ENCODE peak calls at places on chromosomes 3 and 15, in nine cellular contexts. B is cardiac fibroblast; S is A549; C is psoas muscle; D is nephron progenitor cell; T is AG04450; X is foreskin fibroblast; R is cardiac muscle cell; W is CD4-positive, alpha-beta T cell. Q is an unnamed sample.

GRCh38 chr3:155296413-155296812 is 2.9 kb upstream of the STRIT1 start:
- DNase-seq in X (no peak), S (no peak), D (no peak), W (no peak), B (no peak), R (no peak), C (no peak), T (no peak), Q (no peak)

GRCh38 chr15:29942548-29942947 is 120.3 kb upstream of the TJP1 start:
- DNase-seq in B (no peak), R (no peak), T (no peak), S (no peak), X (no peak), W (no peak), C (no peak), D (no peak), Q (no peak)

GRCh38 chr3:42823351-42823750 is 14.1 kb downstream of the ACKR2 start:
- DNase-seq in C (no peak), R (no peak), S (peak; percentile 29), X (no peak), B (no peak), D (no peak), T (no peak), W (no peak), Q (peak; percentile 97)

GRCh38 chr3:5011555-5012256 is 32.5 kb downstream of the BHLHE40 start:
- DNase-seq in R (no peak), B (no peak), C (no peak), D (no peak), S (no peak), X (no peak), W (no peak), T (no peak), Q (no peak)

GRCh38 chr15:61522375-61522774 is 293.3 kb upstream of the RORA start:
- DNase-seq in S (no peak), D (no peak), C (no peak), T (no peak), X (no peak), B (no peak), R (no peak), W (no peak), Q (no peak)

GRCh38 chr3:114839476-114839875 is 307.6 kb downstream of the ZBTB20 start:
- DNase-seq in D (no peak), R (peak; percentile 4), B (no peak), W (no peak), T (no peak), C (no peak), X (no peak), S (peak; percentile 11), Q (no peak)

GRCh38 chr15:41564286-41564959 is 5.4 kb downstream of the TYRO3 start:
- DNase-seq in C (no peak), R (peak; percentile 72), W (no peak), B (no peak), T (no peak), D (peak; percentile 63), S (no peak), X (no peak), Q (no peak)

GRCh38 chr3:174168538-174169254 is 690.4 kb upstream of the NAALADL2 start:
- DNase-seq in S (no peak), C (no peak), R (no peak), B (no peak), D (no peak), X (no peak), T (no peak), W (no peak), Q (peak; percentile 27)

GRCh38 chr15:65423150-65423976 is 616 bp upstream of the IGDCC4 start:
- DNase-seq in T (no peak), X (no peak), B (no peak), R (no peak), S (no peak), D (no peak), C (no peak), W (no peak), Q (no peak)

GRCh38 chr3:103169289-103169688 is 734.5 kb downstream of the ZPLD1 start:
- DNase-seq in R (no peak), X (no peak), D (no peak), C (no peak), S (no peak), B (no peak), W (no peak), T (no peak), Q (peak; percentile 31)

GRCh38 chr15:69973102-69973714 is 124.5 kb downstream of the TLE3 start:
- DNase-seq in T (no peak), W (no peak), C (no peak), R (peak; percentile 61), X (peak; percentile 10), B (peak; percentile 65), D (peak; percentile 29), S (peak; percentile 50), Q (peak; percentile 57)

GRCh38 chr3:16350041-16350952 is 85.3 kb downstream of the OXNAD1 start:
- DNase-seq in C (no peak), D (no peak), X (peak; percentile 75), T (peak; percentile 58), R (peak; percentile 74), S (peak; percentile 9), W (no peak), B (peak; percentile 86), Q (peak; percentile 65)

GRCh38 chr3:178536271-178537079 is at the start of gene KCNMB2:
- DNase-seq in S (no peak), C (no peak), T (no peak), W (no peak), X (no peak), R (peak; percentile 42), D (peak; percentile 6), B (no peak), Q (no peak)

GRCh38 chr3:195187609-195188529 is 83.1 kb downstream of the XXYLT1 start:
- DNase-seq in D (no peak), C (no peak), R (no peak), B (peak; percentile 69), T (no peak), S (peak; percentile 18), X (peak; percentile 53), W (no peak), Q (peak; percentile 89)

GRCh38 chr3:62625278-62625677 is 249.9 kb downstream of the CADPS start:
- DNase-seq in T (no peak), S (no peak), D (no peak), B (no peak), X (no peak), R (no peak), W (no peak), C (no peak), Q (no peak)

GRCh38 chr15:34217587-34218225 is 7.1 kb upstream of the EMC4 start:
- DNase-seq in W (no peak), R (no peak), S (no peak), D (no peak), T (no peak), C (no peak), X (peak; percentile 48), B (peak; percentile 51), Q (peak; percentile 87)

GRCh38 chr3:191198480-191198879 is 561 bp upstream of the OSTN start:
- DNase-seq in C (no peak), W (no peak), S (no peak), B (no peak), X (no peak), R (no peak), D (no peak), T (no peak), Q (no peak)

GRCh38 chr3:170038434-170039110 is 777 bp downstream of the GPR160 start:
- DNase-seq in R (no peak), S (peak; percentile 8), B (no peak), W (peak; percentile 20), T (no peak), D (peak; percentile 42), C (no peak), X (no peak), Q (no peak)

GRCh38 chr3:53887446-53887845 is 4.2 kb downstream of the SELENOK start:
- DNase-seq in W (no peak), S (no peak), D (no peak), C (no peak), R (no peak), T (no peak), B (no peak), X (no peak), Q (no peak)
- TF ChIP-seq CTCF in W (no peak), S (no peak), D (no peak), C (no peak), R (no peak), T (no peak), B (no peak), X (no peak), Q (no peak)

GRCh38 chr3:32337501-32337900 is 54.2 kb upstream of the CMTM7 start:
- DNase-seq in C (no peak), X (no peak), S (no peak), D (no peak), T (no peak), R (no peak), B (no peak), W (no peak), Q (no peak)
- TF ChIP-seq CTCF in C (no peak), X (no peak), S (no peak), D (no peak), T (no peak), R (no peak), B (no peak), W (no peak), Q (no peak)

GRCh38 chr15:80996247-80996646 is 4.5 kb upstream of the TLNRD1 start:
- DNase-seq in X (no peak), S (peak; percentile 58), W (no peak), D (no peak), C (no peak), T (no peak), B (peak; percentile 47), R (peak; percentile 25), Q (peak; percentile 18)
- TF ChIP-seq CTCF in X (peak; percentile 34), S (peak; percentile 28), W (peak; percentile 39), D (peak; percentile 33), C (peak; percentile 42), T (peak; percentile 36), B (peak; percentile 63), R (peak; percentile 41), Q (peak; percentile 65)

GRCh38 chr15:59355730-59356129 is 16.9 kb downstream of the MYO1E start:
- DNase-seq in W (no peak), B (no peak), C (no peak), D (no peak), X (no peak), S (no peak), T (no peak), R (no peak), Q (no peak)

GRCh38 chr15:59364238-59364637 is 8.4 kb downstream of the MYO1E start:
- DNase-seq in T (no peak), S (no peak), D (no peak), W (no peak), R (no peak), X (no peak), C (no peak), B (peak; percentile 67), Q (peak; percentile 67)

GRCh38 chr15:59362339-59362738 is 10.3 kb downstream of the MYO1E start:
- DNase-seq in W (no peak), X (no peak), T (no peak), D (no peak), R (no peak), S (no peak), B (no peak), C (no peak), Q (no peak)

GRCh38 chr15:59360896-59361295 is 11.8 kb downstream of the MYO1E start:
- DNase-seq in S (no peak), C (no peak), R (no peak), B (no peak), D (no peak), T (no peak), W (no peak), X (no peak), Q (no peak)

DNA sequence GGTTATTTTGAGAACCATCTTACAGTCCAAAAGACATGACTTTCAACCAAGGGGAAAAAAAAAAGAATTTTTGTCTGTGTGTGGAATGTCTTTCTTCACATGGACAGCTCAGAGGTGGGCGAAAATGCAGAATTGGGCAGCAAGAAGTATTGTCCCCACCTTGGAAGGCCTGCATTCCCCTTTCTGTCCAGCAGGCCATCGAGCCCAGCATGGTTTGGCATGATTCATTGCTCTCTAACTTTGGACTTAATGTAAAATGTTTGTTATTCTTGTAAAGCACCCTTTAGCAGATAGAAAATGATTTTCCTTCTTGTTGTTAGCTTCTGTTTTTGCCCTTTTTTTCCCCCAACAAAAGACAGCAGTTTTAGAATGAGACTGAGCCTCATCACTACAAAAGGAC is 12.4 kb downstream of the MYO1E start:
- DNase-seq in T (no peak), X (no peak), S (no peak), W (no peak), B (peak; percentile 31), R (no peak), D (no peak), C (no peak), Q (no peak)
- TF ChIP-seq CTCF in T (peak; percentile 47), X (peak; percentile 20), S (no peak), W (no peak), B (peak; percentile 51), R (peak; percentile 22), D (peak; percentile 20), C (peak; percentile 18), Q (peak; percentile 20)

Q was measured in bronchial epithelial cell.